ENCODE peak calls at places on chromosomes 2 and 18, in seven cellular contexts. One of them, this sample, is unnamed. For H3K36me3, the result is how much of the 10 kb centered on the place peaks cover.

GRCh38 chr2:129828829-129829228 is 150.6 kb upstream of the RAB6C start:
- DNase-seq in H7: no peak
- DNase-seq in cardiac muscle cell: no peak
- DNase-seq in right lobe of liver: no peak
- DNase-seq in keratinocyte: no peak
- DNase-seq in NT2/D1: no peak
- DNase-seq in GM23248: no peak
- DNase-seq in this sample: no peak

GRCh38 chr2:62313433-62314227 is 117.7 kb downstream of the B3GNT2 start:
- DNase-seq in H7: no peak
- DNase-seq in cardiac muscle cell: no peak
- DNase-seq in right lobe of liver: no peak
- DNase-seq in keratinocyte: no peak
- DNase-seq in NT2/D1: no peak
- DNase-seq in GM23248: no peak
- DNase-seq in this sample: no peak

GRCh38 chr2:103823847-103824246 is 1030.1 kb upstream of the POU3F3 start:
- DNase-seq in H7: no peak
- DNase-seq in cardiac muscle cell: no peak
- DNase-seq in right lobe of liver: no peak
- DNase-seq in keratinocyte: no peak
- DNase-seq in NT2/D1: no peak
- DNase-seq in GM23248: no peak
- DNase-seq in this sample: no peak

GRCh38 chr2:86370579-86370978 is 33.2 kb upstream of the REEP1 start:
- DNase-seq in H7: no peak
- DNase-seq in cardiac muscle cell: no peak
- DNase-seq in right lobe of liver: no peak
- DNase-seq in keratinocyte: no peak
- DNase-seq in NT2/D1: no peak
- DNase-seq in GM23248: no peak
- DNase-seq in this sample: no peak

GRCh38 chr2:188291617-188292445 is at the start of gene GULP1:
- DNase-seq in H7: peak
- DNase-seq in cardiac muscle cell: peak
- DNase-seq in right lobe of liver: peak
- DNase-seq in keratinocyte: no peak
- DNase-seq in NT2/D1: peak
- DNase-seq in GM23248: peak
- DNase-seq in this sample: no peak

GRCh38 chr2:119174993-119175347 is 16.4 kb upstream of the C1QL2 start:
- DNase-seq in H7: no peak
- DNase-seq in cardiac muscle cell: no peak
- DNase-seq in right lobe of liver: no peak
- DNase-seq in keratinocyte: no peak
- DNase-seq in NT2/D1: no peak
- DNase-seq in GM23248: peak
- DNase-seq in this sample: no peak

GRCh38 chr2:28544405-28544914 is 48.6 kb downstream of the PLB1 start:
- DNase-seq in H7: no peak
- DNase-seq in cardiac muscle cell: peak
- DNase-seq in right lobe of liver: no peak
- DNase-seq in keratinocyte: no peak
- DNase-seq in NT2/D1: peak
- DNase-seq in GM23248: no peak
- DNase-seq in this sample: no peak

GRCh38 chr2:149630445-149630844 is 42.9 kb upstream of the MMADHC start:
- DNase-seq in H7: no peak
- DNase-seq in cardiac muscle cell: no peak
- DNase-seq in right lobe of liver: no peak
- DNase-seq in keratinocyte: no peak
- DNase-seq in NT2/D1: no peak
- DNase-seq in GM23248: no peak
- DNase-seq in this sample: no peak

GRCh38 chr2:224211821-224212220 is 172.7 kb upstream of the SERPINE2 start:
- DNase-seq in H7: no peak
- DNase-seq in cardiac muscle cell: peak
- DNase-seq in right lobe of liver: no peak
- DNase-seq in keratinocyte: no peak
- DNase-seq in NT2/D1: no peak
- DNase-seq in GM23248: peak
- DNase-seq in this sample: no peak

GRCh38 chr18:23487738-23488625 is 15.3 kb upstream of the RMC1 start:
- DNase-seq in H7: no peak
- DNase-seq in cardiac muscle cell: peak
- DNase-seq in right lobe of liver: no peak
- DNase-seq in keratinocyte: no peak
- DNase-seq in NT2/D1: no peak
- DNase-seq in GM23248: peak
- DNase-seq in this sample: peak

GRCh38 chr2:219309278-219309677 is at the start of gene PTPRN:
- DNase-seq in H7: peak
- DNase-seq in cardiac muscle cell: peak
- DNase-seq in right lobe of liver: no peak
- DNase-seq in keratinocyte: no peak
- DNase-seq in NT2/D1: peak
- DNase-seq in GM23248: peak
- DNase-seq in this sample: no peak

GRCh38 chr2:288002-288742 is at the start of gene ALKAL2:
- DNase-seq in H7: peak
- DNase-seq in cardiac muscle cell: peak
- DNase-seq in right lobe of liver: peak
- DNase-seq in keratinocyte: no peak
- DNase-seq in NT2/D1: no peak
- DNase-seq in GM23248: peak
- DNase-seq in this sample: no peak

GRCh38 chr2:75108937-75109482 is 90.3 kb downstream of the TACR1 start:
- DNase-seq in H7: no peak
- DNase-seq in cardiac muscle cell: no peak
- DNase-seq in right lobe of liver: no peak
- DNase-seq in keratinocyte: no peak
- DNase-seq in NT2/D1: no peak
- DNase-seq in GM23248: no peak
- DNase-seq in this sample: no peak

GRCh38 chr2:193963472-193964119 is 1693.4 kb upstream of the SLC39A10 start:
- DNase-seq in H7: peak
- DNase-seq in cardiac muscle cell: peak
- DNase-seq in right lobe of liver: no peak
- DNase-seq in keratinocyte: no peak
- DNase-seq in NT2/D1: peak
- DNase-seq in GM23248: peak
- DNase-seq in this sample: no peak

GRCh38 chr2:231672617-231673347 is 35.5 kb upstream of the PTMA start:
- DNase-seq in H7: peak
- DNase-seq in cardiac muscle cell: peak
- DNase-seq in right lobe of liver: no peak
- DNase-seq in keratinocyte: no peak
- DNase-seq in NT2/D1: no peak
- DNase-seq in GM23248: peak
- DNase-seq in this sample: no peak

GRCh38 chr18:3449702-3450357 is at the start of gene TGIF1:
- DNase-seq in H7: peak
- DNase-seq in cardiac muscle cell: peak
- DNase-seq in right lobe of liver: peak
- DNase-seq in keratinocyte: no peak
- DNase-seq in NT2/D1: no peak
- DNase-seq in GM23248: peak
- DNase-seq in this sample: peak

GRCh38 chr2:48983556-48983955 is 170.8 kb downstream of the FSHR start:
- DNase-seq in H7: no peak
- DNase-seq in cardiac muscle cell: no peak
- DNase-seq in right lobe of liver: no peak
- DNase-seq in keratinocyte: no peak
- DNase-seq in NT2/D1: no peak
- DNase-seq in GM23248: no peak
- DNase-seq in this sample: no peak

GRCh38 chr2:44360749-44361329 is 455 bp downstream of the PREPL start:
- DNase-seq in H7: peak
- DNase-seq in cardiac muscle cell: peak
- DNase-seq in right lobe of liver: peak
- DNase-seq in keratinocyte: no peak
- DNase-seq in NT2/D1: no peak
- DNase-seq in GM23248: peak
- DNase-seq in this sample: no peak

GRCh38 chr2:33496150-33496549 is 19.7 kb downstream of the RASGRP3 start:
- DNase-seq in H7: no peak
- DNase-seq in cardiac muscle cell: no peak
- DNase-seq in right lobe of liver: no peak
- DNase-seq in keratinocyte: no peak
- DNase-seq in NT2/D1: no peak
- DNase-seq in GM23248: peak
- DNase-seq in this sample: no peak

GRCh38 chr18:61606759-61607158 is 273.5 kb downstream of the CDH20 start:
- DNase-seq in H7: peak
- DNase-seq in cardiac muscle cell: peak
- DNase-seq in right lobe of liver: no peak
- DNase-seq in keratinocyte: peak
- DNase-seq in NT2/D1: peak
- DNase-seq in GM23248: peak
- DNase-seq in this sample: no peak

GRCh38 chr2:183519371-183520056 is 395.3 kb downstream of the NUP35 start:
- DNase-seq in H7: no peak
- DNase-seq in cardiac muscle cell: no peak
- DNase-seq in right lobe of liver: no peak
- DNase-seq in keratinocyte: no peak
- DNase-seq in NT2/D1: no peak
- DNase-seq in GM23248: no peak
- DNase-seq in this sample: no peak

GRCh38 chr2:11746376-11746806 is at the start of gene LPIN1:
- DNase-seq in H7: peak
- DNase-seq in cardiac muscle cell: peak
- DNase-seq in right lobe of liver: peak
- DNase-seq in keratinocyte: no peak
- DNase-seq in NT2/D1: peak
- DNase-seq in GM23248: peak
- DNase-seq in this sample: peak

GRCh38 chr18:23658296-23658695 is 4.4 kb downstream of the ANKRD29 start:
- DNase-seq in H7: no peak
- DNase-seq in cardiac muscle cell: no peak
- DNase-seq in right lobe of liver: no peak
- DNase-seq in keratinocyte: no peak
- DNase-seq in NT2/D1: no peak
- DNase-seq in GM23248: peak
- DNase-seq in this sample: no peak

GRCh38 chr2:238425505-238425978 is 1.2 kb upstream of the ASB1 start:
- DNase-seq in H7: no peak
- DNase-seq in cardiac muscle cell: no peak
- DNase-seq in right lobe of liver: no peak
- DNase-seq in keratinocyte: no peak
- DNase-seq in NT2/D1: no peak
- DNase-seq in GM23248: no peak
- DNase-seq in this sample: no peak
- H3K4me3 ChIP-seq in H7: peak
- H3K4me3 ChIP-seq in cardiac muscle cell: peak
- H3K4me3 ChIP-seq in right lobe of liver: peak
- H3K4me3 ChIP-seq in keratinocyte: no peak
- H3K4me3 ChIP-seq in NT2/D1: peak
- H3K4me3 ChIP-seq in GM23248: peak
- H3K4me3 ChIP-seq in this sample: no peak

DNA sequence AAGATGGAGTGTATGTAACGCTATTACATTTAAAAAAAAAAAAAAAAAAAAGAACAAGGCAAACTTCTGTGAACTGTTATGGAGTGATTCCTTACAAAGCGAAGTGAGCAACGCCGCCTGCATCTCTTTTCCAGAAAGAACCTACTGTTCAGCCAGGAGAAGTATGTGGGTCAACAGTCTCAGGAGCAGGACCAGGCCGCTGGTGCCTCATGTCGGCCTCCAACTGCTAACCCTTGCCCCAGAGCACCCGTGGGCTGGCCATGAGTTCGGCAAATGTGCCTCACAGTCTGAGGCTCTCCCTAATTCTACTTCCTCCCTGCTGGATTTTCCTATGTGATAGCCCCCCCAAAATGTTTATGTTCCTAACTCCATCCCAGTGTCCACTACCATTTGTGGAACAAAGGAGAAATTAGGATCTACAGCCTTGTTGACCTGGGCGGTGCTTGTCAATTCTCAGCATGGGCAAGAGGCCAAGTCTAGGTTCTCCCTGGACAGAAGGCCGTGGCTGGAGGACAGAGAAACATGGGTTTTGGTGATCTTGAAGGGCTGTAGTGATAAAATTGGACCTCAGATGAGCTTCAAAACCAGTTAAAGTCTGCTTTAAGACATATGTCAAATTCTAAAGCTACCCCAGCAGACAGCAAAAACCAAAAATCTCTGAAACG is 15.9 kb downstream of the FAM168B start:
- DNase-seq in H7: no peak
- DNase-seq in cardiac muscle cell: no peak
- DNase-seq in right lobe of liver: no peak
- DNase-seq in keratinocyte: no peak
- DNase-seq in NT2/D1: no peak
- DNase-seq in GM23248: no peak
- DNase-seq in this sample: no peak
- H3K36me3 ChIP-seq in H7: under half
- H3K36me3 ChIP-seq in cardiac muscle cell: under half
- H3K36me3 ChIP-seq in right lobe of liver: under half
- H3K36me3 ChIP-seq in keratinocyte: under half
- H3K36me3 ChIP-seq in NT2/D1: half or more
- H3K36me3 ChIP-seq in GM23248: under half
- H3K36me3 ChIP-seq in this sample: half or more

DNA sequence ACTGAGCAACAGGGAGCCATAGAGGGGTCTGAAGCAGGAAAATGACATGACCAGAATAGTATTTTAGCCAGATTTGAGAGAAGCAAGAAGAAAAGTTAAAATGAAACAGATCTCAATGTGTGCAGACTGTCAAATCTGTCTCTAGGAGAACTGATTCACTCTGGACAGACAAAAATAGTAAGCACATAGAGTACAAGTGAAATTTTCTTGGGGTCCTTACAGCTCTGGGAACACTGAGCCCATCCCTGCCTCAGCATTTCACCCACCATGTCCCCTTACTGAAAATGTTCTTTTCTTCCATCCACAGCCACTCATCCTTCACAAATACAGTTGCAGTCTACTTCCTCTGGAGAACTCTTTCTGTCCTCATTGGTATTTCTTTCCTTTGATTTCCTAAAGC is 359.2 kb downstream of the MTX2 start:
- DNase-seq in H7: no peak
- DNase-seq in cardiac muscle cell: no peak
- DNase-seq in right lobe of liver: no peak
- DNase-seq in keratinocyte: no peak
- DNase-seq in NT2/D1: no peak
- DNase-seq in GM23248: no peak
- DNase-seq in this sample: no peak
- H3K4me3 ChIP-seq in H7: no peak
- H3K4me3 ChIP-seq in cardiac muscle cell: no peak
- H3K4me3 ChIP-seq in right lobe of liver: no peak
- H3K4me3 ChIP-seq in keratinocyte: no peak
- H3K4me3 ChIP-seq in NT2/D1: no peak
- H3K4me3 ChIP-seq in GM23248: no peak
- H3K4me3 ChIP-seq in this sample: no peak

DNA sequence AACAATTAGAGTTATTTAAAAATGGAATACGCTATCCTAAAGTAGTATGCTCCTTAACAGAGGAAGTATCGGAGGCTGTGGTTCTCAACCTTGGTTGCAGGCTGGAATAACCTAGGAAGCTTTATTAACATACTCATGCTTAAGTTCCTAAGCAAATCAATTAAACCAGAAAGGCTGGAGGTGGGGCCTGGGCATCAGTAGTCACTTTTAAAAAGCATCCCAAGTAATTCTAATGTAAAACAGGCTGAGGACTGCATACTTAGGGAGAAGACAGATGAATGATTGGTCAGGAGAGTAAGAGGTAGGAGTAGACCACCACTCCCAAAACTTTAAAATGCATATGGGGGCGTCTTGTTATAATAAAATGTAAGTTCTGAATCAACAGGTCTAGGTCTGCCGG is 15.3 kb downstream of the ACAA2 start:
- DNase-seq in H7: peak
- DNase-seq in cardiac muscle cell: no peak
- DNase-seq in right lobe of liver: no peak
- DNase-seq in keratinocyte: no peak
- DNase-seq in NT2/D1: peak
- DNase-seq in GM23248: no peak
- DNase-seq in this sample: no peak
- H3K36me3 ChIP-seq in H7: under half
- H3K36me3 ChIP-seq in cardiac muscle cell: half or more
- H3K36me3 ChIP-seq in right lobe of liver: under half
- H3K36me3 ChIP-seq in keratinocyte: under half
- H3K36me3 ChIP-seq in NT2/D1: half or more
- H3K36me3 ChIP-seq in GM23248: under half
- H3K36me3 ChIP-seq in this sample: under half